ENCODE peak calls at places on chromosomes 6 and 20, in five cellular contexts. T, N, O, G and R are unnamed samples. For H3K4me1, the result is how much of the 10 kb centered on the place peaks cover.

GRCh38 chr20:34755367-34755766 is 51.2 kb downstream of the TP53INP2 start:
- DNase-seq in T (no peak), N (no peak), O (no peak), G (no peak), R (no peak)

GRCh38 chr6:168584251-168584650 is 143.3 kb downstream of the SMOC2 start:
- DNase-seq in T (no peak), N (no peak), O (no peak), G (no peak), R (no peak)

GRCh38 chr20:13158339-13158738 is 62.7 kb upstream of the ISM1 start:
- DNase-seq in T (peak), N (no peak), O (no peak), G (no peak), R (no peak)

GRCh38 chr6:47248446-47248845 is 61.3 kb downstream of the TNFRSF21 start:
- DNase-seq in T (no peak), N (no peak), O (no peak), G (no peak), R (no peak)

GRCh38 chr6:125871365-125871764 is 80.6 kb downstream of the NCOA7 start:
- DNase-seq in T (no peak), N (no peak), O (no peak), G (no peak), R (no peak)

GRCh38 chr6:152572395-152573061 is 64.6 kb downstream of the SYNE1 start:
- DNase-seq in T (no peak), N (no peak), O (no peak), G (no peak), R (no peak)

GRCh38 chr6:35852994-35853393 is 47.8 kb downstream of the LHFPL5 start:
- DNase-seq in T (no peak), N (no peak), O (no peak), G (no peak), R (no peak)

GRCh38 chr6:113488061-113488460 is 369.1 kb upstream of the MARCKS start:
- DNase-seq in T (no peak), N (no peak), O (no peak), G (no peak), R (no peak)

GRCh38 chr6:21593927-21594421 is 423 bp downstream of the SOX4 start:
- DNase-seq in T (peak), N (peak), O (peak), G (peak), R (peak)

GRCh38 chr6:118649918-118650499 is 1.4 kb downstream of the CEP85L start:
- DNase-seq in T (no peak), N (no peak), O (no peak), G (no peak), R (no peak)

GRCh38 chr6:160132776-160133338 is 11.2 kb downstream of the SLC22A1 start:
- DNase-seq in T (no peak), N (no peak), O (no peak), G (no peak), R (peak)

GRCh38 chr6:28673800-28674671 is 148.4 kb downstream of the GPX5 start:
- DNase-seq in T (peak), N (peak), O (peak), G (peak), R (no peak)

GRCh38 chr6:45772886-45773285 is 242.8 kb downstream of the CLIC5 start:
- DNase-seq in T (no peak), N (no peak), O (no peak), G (no peak), R (no peak)

GRCh38 chr6:54072708-54073313 is 38.4 kb upstream of the MLIP start:
- DNase-seq in T (no peak), N (no peak), O (no peak), G (no peak), R (no peak)

GRCh38 chr20:52484438-52484837 is 292.9 kb upstream of the ZFP64 start:
- DNase-seq in T (no peak), N (no peak), O (no peak), G (no peak), R (no peak)

GRCh38 chr20:59825944-59826759 is 107.3 kb downstream of the SYCP2 start:
- DNase-seq in T (no peak), N (no peak), O (peak), G (no peak), R (peak)

GRCh38 chr20:51284161-51284560 is 258.4 kb downstream of the NFATC2 start:
- DNase-seq in T (no peak), N (no peak), O (no peak), G (no peak), R (no peak)

GRCh38 chr6:33314515-33314942 is 651 bp upstream of the TAPBP start:
- DNase-seq in T (peak), N (peak), O (peak), G (peak), R (peak)
- H3K4me1 ChIP-seq in T (half or more), N (half or more), O (under half), G (under half), R (half or more)

GRCh38 chr20:50224052-50224451 is 33.4 kb downstream of the CEBPB start:
- DNase-seq in T (no peak), N (no peak), O (no peak), G (no peak), R (no peak)
- H3K4me1 ChIP-seq in T (under half), N (under half), O (under half), G (under half), R (under half)

GRCh38 chr6:13432526-13433218 is 54.7 kb downstream of the GFOD1 start:
- DNase-seq in T (no peak), N (no peak), O (no peak), G (no peak), R (no peak)
- H3K4me1 ChIP-seq in T (under half), N (under half), O (under half), G (half or more), R (half or more)

DNA sequence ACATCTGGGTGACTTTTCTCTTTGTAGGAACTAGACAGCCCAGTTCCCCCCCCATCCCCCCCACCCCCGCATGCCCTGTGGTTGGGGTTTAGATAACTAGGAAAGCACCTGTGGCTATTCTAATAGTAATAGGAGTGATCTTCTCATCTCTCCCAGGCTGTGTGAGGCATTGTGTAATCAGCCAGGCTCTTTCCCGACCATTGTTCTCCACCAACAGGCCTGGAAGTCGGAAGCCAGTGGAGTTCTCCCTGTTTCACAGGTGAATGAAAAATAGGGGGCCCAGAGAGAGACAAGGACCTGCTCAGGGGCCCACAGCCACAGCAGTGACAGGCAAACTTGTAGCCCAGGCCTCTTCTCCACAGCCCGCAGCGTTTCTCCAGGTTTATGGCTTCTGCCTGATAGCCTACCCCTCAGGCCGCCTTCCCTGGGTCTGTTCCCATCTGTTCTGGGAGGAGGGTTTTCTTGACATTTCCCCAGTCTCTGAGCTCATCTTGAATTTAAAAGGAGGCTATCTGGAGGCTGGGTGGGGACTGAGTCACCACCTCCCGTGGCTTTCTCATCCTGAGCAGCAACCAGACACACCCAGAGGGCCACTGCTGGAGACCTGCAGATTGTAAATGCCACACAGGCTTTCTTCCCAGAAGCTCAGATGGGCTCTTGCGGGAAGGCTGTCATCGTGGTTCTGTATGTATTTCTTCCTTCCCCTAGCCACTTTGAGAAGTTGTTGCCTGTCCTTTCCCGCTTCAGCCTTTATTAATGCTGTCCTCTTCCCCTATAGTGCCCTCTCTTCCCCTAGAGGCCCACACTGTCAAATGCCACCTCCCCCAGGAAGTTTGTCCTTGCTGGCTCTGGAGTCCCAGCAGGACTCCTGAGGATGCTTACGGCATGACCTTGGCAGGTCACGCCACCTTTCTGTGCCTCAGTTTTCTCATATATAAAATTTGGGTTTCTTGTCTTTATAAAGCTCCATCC is 75.9 kb upstream of the MYL9 start:
- DNase-seq in T (peak), N (peak), O (peak), G (no peak), R (peak)
- H3K4me1 ChIP-seq in T (half or more), N (half or more), O (half or more), G (half or more), R (half or more)

GRCh38 chr6:132537145-132537544 is 932 bp upstream of the TAAR9 start:
- DNase-seq in T (no peak), N (no peak), O (no peak), G (no peak), R (no peak)

DNA sequence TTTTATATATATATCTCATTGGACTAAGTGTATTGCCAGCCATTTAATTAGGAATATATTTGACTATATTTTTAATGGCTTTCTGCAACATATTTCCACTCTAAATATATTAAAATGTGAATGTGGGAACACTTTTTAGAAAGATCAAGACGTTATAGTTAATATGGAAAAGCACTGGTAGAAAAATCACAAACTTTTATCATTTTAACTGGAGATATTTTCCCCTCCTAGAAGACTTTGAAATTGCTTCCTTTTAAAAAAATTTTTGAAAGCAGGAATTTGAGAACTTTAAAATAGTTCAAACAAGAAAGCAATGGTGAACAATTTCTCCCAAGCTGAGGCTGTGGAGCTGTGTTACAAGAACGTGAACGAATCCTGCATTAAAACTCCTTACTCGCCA is at the start of gene TAAR9:
- DNase-seq in T (no peak), N (no peak), O (no peak), G (no peak), R (no peak)
- H3K4me1 ChIP-seq in T (under half), N (under half), O (under half), G (under half), R (under half)

GRCh38 chr20:32357869-32358631 is at the start of gene ASXL1:
- DNase-seq in T (peak), N (peak), O (peak), G (peak), R (peak)

GRCh38 chr20:32358632-32358882 is 426 bp downstream of the ASXL1 start:
- DNase-seq in T (no peak), N (no peak), O (no peak), G (no peak), R (no peak)

GRCh38 chr20:32358883-32359632 is 927 bp downstream of the ASXL1 start:
- DNase-seq in T (peak), N (peak), O (peak), G (peak), R (peak)

GRCh38 chr20:32359633-32360332 is 1.7 kb downstream of the ASXL1 start:
- DNase-seq in T (no peak), N (peak), O (peak), G (peak), R (no peak)

DNA sequence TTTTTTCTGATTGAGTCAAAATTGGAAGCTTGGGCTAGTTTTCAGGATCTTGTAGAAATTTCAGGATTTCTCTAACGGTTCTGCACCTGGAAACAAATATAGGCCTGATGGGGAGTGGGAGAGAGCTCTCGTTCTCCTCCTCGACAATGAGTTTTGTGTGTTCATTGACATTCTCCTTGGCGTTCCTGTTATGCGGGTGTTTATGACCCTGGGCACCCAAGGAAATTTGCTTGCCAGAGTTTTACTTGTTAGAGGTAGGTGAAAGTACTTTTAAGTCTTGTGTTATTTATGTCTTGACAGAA is 2.2 kb downstream of the ASXL1 start:
- DNase-seq in T (no peak), N (no peak), O (no peak), G (peak), R (no peak)
- H3K4me1 ChIP-seq in T (half or more), N (half or more), O (under half), G (under half), R (half or more)